ENCODE peak calls at places on chromosome 7, in four cellular contexts. Z is NCI-H1105 treated with DMSO at 0.1 percent for 48 hours; S is central memory CD4-positive, alpha-beta T cell; D is body of pancreas. Q is an unnamed sample.

GRCh38 chr7:81284576-81284975 is 365.7 kb upstream of the SEMA3C start:
- DNase-seq in D (no peak), S (no peak), Z (no peak), Q (no peak)

GRCh38 chr7:158825628-158826289 is 3.5 kb downstream of the ESYT2 start:
- DNase-seq in D (no peak), Z (no peak), S (no peak), Q (no peak)

GRCh38 chr7:142152076-142152475 is 40.6 kb downstream of the MGAM2 start:
- DNase-seq in S (no peak), D (no peak), Z (no peak), Q (peak; percentile 7)

GRCh38 chr7:13848576-13849527 is 140.6 kb downstream of the ETV1 start:
- DNase-seq in Z (no peak), D (no peak), S (no peak), Q (no peak)

GRCh38 chr7:151010307-151011096 is 13.8 kb downstream of the ATG9B start:
- DNase-seq in D (no peak), S (peak; percentile 54), Z (no peak), Q (no peak)

GRCh38 chr7:48419401-48419800 is 248.1 kb downstream of the ABCA13 start:
- DNase-seq in D (no peak), Z (no peak), S (no peak), Q (no peak)

GRCh38 chr7:19102884-19103283 is 14.6 kb downstream of the TWIST1 start:
- DNase-seq in S (no peak), Z (no peak), D (no peak), Q (no peak)

GRCh38 chr7:4882742-4883351 is 669 bp downstream of the RADIL start:
- DNase-seq in S (no peak), Z (peak; percentile 10), D (no peak), Q (no peak)

GRCh38 chr7:130901209-130901783 is 167.3 kb upstream of the KLF14 start:
- DNase-seq in Z (no peak), D (peak; percentile 65), S (no peak), Q (no peak)

GRCh38 chr7:141477866-141478265 is 73.3 kb upstream of the AGK start:
- DNase-seq in D (no peak), S (no peak), Z (no peak), Q (no peak)

GRCh38 chr7:40329601-40330153 is 194.9 kb downstream of the SUGCT start:
- DNase-seq in Z (peak; percentile 45), D (no peak), S (no peak), Q (peak; percentile 18)

GRCh38 chr7:53325061-53325460 is 289.6 kb downstream of the POM121L12 start:
- DNase-seq in D (no peak), Z (no peak), S (no peak), Q (no peak)

GRCh38 chr7:127920787-127921438 is 110.3 kb downstream of the LRRC4 start:
- DNase-seq in S (no peak), Z (no peak), D (no peak), Q (no peak)

GRCh38 chr7:55063633-55064032 is 44.8 kb downstream of the EGFR start:
- DNase-seq in Z (no peak), S (no peak), D (no peak), Q (no peak)

GRCh38 chr7:157667261-157667660 is 330.5 kb downstream of the DNAJB6 start:
- DNase-seq in S (no peak), Z (no peak), D (no peak), Q (no peak)

GRCh38 chr7:130292682-130293257 is at the start of gene CPA4:
- DNase-seq in S (no peak), Z (no peak), D (no peak), Q (no peak)